ENCODE peak calls at places on chromosome 1, in nine cellular contexts. I is GM20000; C is endodermal cell; J is GM12865; K is astrocyte of the spinal cord; M is CD8-positive, alpha-beta T cell; U is progenitor cell of endocrine pancreas; P is Peyer's patch; R is fibroblast of the aortic adventitia. N is an unnamed sample.
A peak's percentile ranks its signal among the peaks of the same experiment; 100 is the strongest.

GRCh38 chr1:180080439-180080838 is 74.2 kb upstream of the QSOX1 start:
- DNase-seq in I (no peak), C (no peak), J (no peak), K (no peak), M (no peak), U (no peak), P (no peak), R (no peak), N (no peak)

GRCh38 chr1:29171089-29171488 is 10.6 kb downstream of the SRSF4 start:
- DNase-seq in I (no peak), C (peak; percentile 40), J (no peak), K (peak; percentile 22), M (no peak), U (no peak), P (no peak), R (peak; percentile 54), N (no peak)

GRCh38 chr1:234968470-234968869 is 160.2 kb downstream of the TOMM20 start:
- DNase-seq in I (no peak), C (no peak), J (no peak), K (no peak), M (no peak), U (no peak), P (peak; percentile 16), R (no peak), N (no peak)

GRCh38 chr1:1220197-1220596 is 6.2 kb upstream of the TNFRSF4 start:
- DNase-seq in I (no peak), C (no peak), J (no peak), K (no peak), M (no peak), U (no peak), P (no peak), R (no peak), N (no peak)

GRCh38 chr1:241356187-241356518 is 852 bp downstream of the RGS7 start:
- DNase-seq in I (peak; percentile 17), C (peak; percentile 76), J (no peak), K (no peak), M (no peak), U (no peak), P (no peak), R (no peak), N (no peak)

GRCh38 chr1:71081697-71082080 is 854 bp upstream of the ZRANB2 start:
- DNase-seq in I (no peak), C (peak; percentile 75), J (peak; percentile 29), K (no peak), M (no peak), U (no peak), P (peak; percentile 18), R (no peak), N (no peak)

GRCh38 chr1:208029381-208030319 is 118.7 kb upstream of the CD34 start:
- DNase-seq in I (no peak), C (no peak), J (no peak), K (peak; percentile 78), M (no peak), U (no peak), P (no peak), R (peak; percentile 87), N (no peak)

GRCh38 chr1:181170194-181170593 is 81.7 kb downstream of the IER5 start:
- DNase-seq in I (no peak), C (no peak), J (no peak), K (no peak), M (no peak), U (no peak), P (no peak), R (no peak), N (no peak)

GRCh38 chr1:49298304-49298703 is 521.6 kb upstream of the BEND5 start:
- DNase-seq in I (no peak), C (no peak), J (no peak), K (no peak), M (no peak), U (no peak), P (no peak), R (no peak), N (no peak)

GRCh38 chr1:206809504-206810084 is 37.3 kb upstream of the IL10 start:
- DNase-seq in I (no peak), C (peak; percentile 68), J (peak; percentile 61), K (peak; percentile 37), M (no peak), U (no peak), P (peak; percentile 47), R (peak; percentile 55), N (no peak)

GRCh38 chr1:30764396-30764795 is 6.8 kb upstream of the LAPTM5 start:
- DNase-seq in I (no peak), C (no peak), J (no peak), K (no peak), M (no peak), U (no peak), P (no peak), R (no peak), N (no peak)

GRCh38 chr1:244836135-244836521 is 670 bp downstream of the COX20 start:
- DNase-seq in I (peak; percentile 16), C (peak; percentile 63), J (peak; percentile 21), K (peak; percentile 55), M (no peak), U (no peak), P (no peak), R (peak; percentile 61), N (no peak)

GRCh38 chr1:33429846-33430750 is 797 bp downstream of the PHC2 start:
- DNase-seq in I (peak; percentile 59), C (no peak), J (peak; percentile 34), K (no peak), M (no peak), U (peak; percentile 32), P (no peak), R (no peak), N (peak; percentile 10)

GRCh38 chr1:198241553-198241952 is 84.8 kb downstream of the NEK7 start:
- DNase-seq in I (no peak), C (no peak), J (no peak), K (no peak), M (no peak), U (no peak), P (no peak), R (no peak), N (no peak)

GRCh38 chr1:93702828-93703183 is 21.2 kb upstream of the BCAR3 start:
- DNase-seq in I (no peak), C (no peak), J (no peak), K (no peak), M (no peak), U (no peak), P (peak; percentile 25), R (no peak), N (no peak)
- TF ChIP-seq CTCF in I (no peak), C (peak; percentile 15), J (no peak), K (peak; percentile 28), M (no peak), U (no peak), P (no peak), R (peak; percentile 36), N (no peak)

GRCh38 chr1:5917591-5918274 is 74.5 kb downstream of the NPHP4 start:
- DNase-seq in I (no peak), C (no peak), J (no peak), K (no peak), M (no peak), U (no peak), P (no peak), R (no peak), N (no peak)

GRCh38 chr1:5914676-5915285 is 77.4 kb downstream of the NPHP4 start:
- DNase-seq in I (no peak), C (peak; percentile 28), J (no peak), K (no peak), M (no peak), U (no peak), P (peak; percentile 2), R (no peak), N (peak; percentile 19)

GRCh38 chr1:5917281-5917590 is 75.0 kb downstream of the NPHP4 start:
- DNase-seq in I (no peak), C (no peak), J (no peak), K (no peak), M (no peak), U (no peak), P (no peak), R (no peak), N (no peak)

GRCh38 chr1:5916572-5917280 is 75.5 kb downstream of the NPHP4 start:
- DNase-seq in I (no peak), C (no peak), J (no peak), K (no peak), M (no peak), U (no peak), P (no peak), R (no peak), N (no peak)

GRCh38 chr1:5915587-5916571 is 76.3 kb downstream of the NPHP4 start:
- DNase-seq in I (peak; percentile 75), C (peak; percentile 61), J (peak; percentile 48), K (peak; percentile 72), M (no peak), U (no peak), P (peak; percentile 10), R (peak; percentile 71), N (peak; percentile 79)
- TF ChIP-seq CTCF in I (peak; percentile 61), C (peak; percentile 83), J (peak; percentile 71), K (peak; percentile 77), M (peak; percentile 68), U (peak; percentile 73), P (peak; percentile 26), R (peak; percentile 74), N (peak; percentile 69)

GRCh38 chr1:74767490-74767889 is 34.5 kb downstream of the TYW3 start:
- DNase-seq in I (no peak), C (peak; percentile 77), J (peak; percentile 46), K (no peak), M (no peak), U (no peak), P (no peak), R (peak; percentile 20), N (no peak)
- TF ChIP-seq CTCF in I (no peak), C (peak; percentile 76), J (peak; percentile 36), K (no peak), M (no peak), U (peak; percentile 32), P (no peak), R (peak; percentile 44), N (no peak)

GRCh38 chr1:223003549-223003948 is 139.5 kb downstream of the TLR5 start:
- DNase-seq in I (no peak), C (no peak), J (no peak), K (no peak), M (no peak), U (no peak), P (no peak), R (no peak), N (no peak)
- TF ChIP-seq CTCF in I (no peak), C (no peak), J (no peak), K (no peak), M (no peak), U (no peak), P (no peak), R (no peak), N (no peak)